ENCODE peak calls at places on chromosome 20, in four cellular contexts. L is A549, D is dorsolateral prefrontal cortex, G is right atrium auricular region. Z is an unnamed sample.
A peak's percentile ranks its signal among the peaks of the same experiment; 100 is the strongest.

GRCh38 chr20:25140968-25141367 is 54.5 kb upstream of the ENTPD6 start:
- DNase-seq in L (no peak), D (no peak), G (no peak), Z (no peak)

GRCh38 chr20:58099291-58099915 is 129.1 kb downstream of the ANKRD60 start:
- DNase-seq in L (no peak), D (no peak), G (no peak), Z (no peak)

GRCh38 chr20:35226775-35227681 is 538 bp downstream of the MMP24 start:
- DNase-seq in L (peak; percentile 50), D (peak; percentile 46), G (no peak), Z (peak; percentile 63)

GRCh38 chr20:38303908-38304379 is at the start of gene BPI:
- DNase-seq in L (no peak), D (no peak), G (no peak), Z (no peak)

GRCh38 chr20:5119143-5119434 is 669 bp downstream of the PCNA start:
- DNase-seq in L (no peak), D (no peak), G (no peak), Z (no peak)

GRCh38 chr20:57388953-57389694 is 2.1 kb upstream of the RBM38 start:
- DNase-seq in L (no peak), D (peak; percentile 81), G (peak; percentile 76), Z (no peak)

GRCh38 chr20:15081301-15081700 is 743.9 kb upstream of the FLRT3 start:
- DNase-seq in L (no peak), D (no peak), G (no peak), Z (no peak)

GRCh38 chr20:15475483-15475882 is 1097.8 kb downstream of the KIF16B start:
- DNase-seq in L (no peak), D (peak; percentile 56), G (no peak), Z (peak; percentile 7)

GRCh38 chr20:41078329-41078728 is 49.7 kb downstream of the TOP1 start:
- DNase-seq in L (peak; percentile 15), D (no peak), G (no peak), Z (peak; percentile 71)